ENCODE peak calls at places on chromosomes 1 and 21, in four cellular contexts. G, C, M and N are unnamed samples.

GRCh38 chr1:145990249-145991097 is 5.9 kb downstream of the TXNIP start:
- DNase-seq in G (peak; percentile 77), C (no peak), M (peak; percentile 31), N (no peak)

GRCh38 chr1:9100471-9101043 is 28.3 kb downstream of the GPR157 start:
- DNase-seq in G (peak; percentile 13), C (no peak), M (no peak), N (no peak)

GRCh38 chr1:53316742-53317650 is 10.9 kb downstream of the LRP8 start:
- DNase-seq in G (no peak), C (no peak), M (no peak), N (no peak)

GRCh38 chr21:34933609-34934345 is 115.3 kb downstream of the RUNX1 start:
- DNase-seq in G (no peak), C (no peak), M (no peak), N (no peak)

GRCh38 chr1:19610282-19610978 is 33.7 kb upstream of the NBL1 start:
- DNase-seq in G (no peak), C (no peak), M (no peak), N (no peak)

GRCh38 chr1:212727386-212728181 is 27.9 kb upstream of the BATF3 start:
- DNase-seq in G (no peak), C (no peak), M (no peak), N (no peak)

GRCh38 chr1:94025383-94026340 is 95.3 kb downstream of the ABCA4 start:
- DNase-seq in G (no peak), C (no peak), M (no peak), N (no peak)

GRCh38 chr21:38343691-38344090 is 86.9 kb downstream of the KCNJ15 start:
- DNase-seq in G (no peak), C (peak; percentile 87), M (no peak), N (peak; percentile 89)

GRCh38 chr1:6099787-6100765 is 54.4 kb downstream of the KCNAB2 start:
- DNase-seq in G (peak; percentile 57), C (no peak), M (peak; percentile 5), N (peak; percentile 65)

GRCh38 chr1:55446351-55446750 is 231.2 kb upstream of the USP24 start:
- DNase-seq in G (no peak), C (no peak), M (no peak), N (no peak)

GRCh38 chr21:34174470-34174869 is 101.1 kb downstream of the MRPS6 start:
- DNase-seq in G (no peak), C (no peak), M (no peak), N (no peak)

GRCh38 chr1:187326554-187326953 is 497.8 kb downstream of the PLA2G4A start:
- DNase-seq in G (no peak), C (no peak), M (no peak), N (no peak)

GRCh38 chr21:42010507-42011493 is 640 bp upstream of the ZBTB21 start:
- DNase-seq in G (no peak), C (no peak), M (peak; percentile 71), N (peak; percentile 79)

GRCh38 chr1:89954401-89954800 is 40.5 kb upstream of the ZNF326 start:
- DNase-seq in G (no peak), C (no peak), M (no peak), N (no peak)

GRCh38 chr1:89952021-89952995 is 42.6 kb upstream of the ZNF326 start:
- DNase-seq in G (no peak), C (no peak), M (no peak), N (no peak)

GRCh38 chr1:89953929-89954328 is 41.0 kb upstream of the ZNF326 start:
- DNase-seq in G (no peak), C (no peak), M (no peak), N (no peak)

GRCh38 chr1:89955311-89955710 is 39.6 kb upstream of the ZNF326 start:
- DNase-seq in G (no peak), C (no peak), M (no peak), N (no peak)

DNA sequence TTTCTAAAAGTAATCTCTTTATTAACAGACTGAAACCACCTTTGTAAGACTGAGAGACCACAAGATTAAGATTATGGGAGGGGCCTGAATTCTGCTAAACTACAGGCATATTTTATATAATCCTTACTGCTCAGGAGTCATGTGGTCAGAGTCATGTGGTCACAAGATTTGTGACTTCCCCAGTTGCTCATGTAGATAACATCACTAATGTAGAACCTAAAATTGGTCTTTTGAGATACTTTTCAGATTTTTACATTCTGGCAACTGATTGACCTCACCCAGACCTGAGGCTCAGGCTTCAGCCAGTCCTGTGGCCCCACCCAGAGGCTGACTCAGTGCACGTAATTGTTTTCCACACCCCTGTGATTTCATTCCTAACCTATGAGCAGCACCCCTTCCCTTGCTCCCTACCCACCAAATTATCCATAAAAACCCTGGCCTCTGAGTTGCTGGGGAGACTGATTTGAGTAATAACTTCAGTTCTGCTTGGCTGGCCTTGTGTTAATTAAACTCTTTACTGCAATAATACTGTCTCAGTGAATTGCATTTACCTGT is 41.8 kb upstream of the ZNF326 start:
- DNase-seq in G (no peak), C (no peak), M (no peak), N (no peak)
- H3K27ac ChIP-seq in G (no peak overlapping the region), C (no peak overlapping the region), M (no peak overlapping the region), N (no peak overlapping the region)

GRCh38 chr1:208142632-208143390 is 101.4 kb downstream of the PLXNA2 start:
- DNase-seq in G (no peak), C (no peak), M (no peak), N (no peak)

GRCh38 chr1:208136459-208137143 is 107.6 kb downstream of the PLXNA2 start:
- DNase-seq in G (peak; percentile 15), C (no peak), M (no peak), N (no peak)

GRCh38 chr1:208141793-208142192 is 102.4 kb downstream of the PLXNA2 start:
- DNase-seq in G (peak; percentile 92), C (no peak), M (no peak), N (no peak)

GRCh38 chr1:208137144-208137682 is 107.0 kb downstream of the PLXNA2 start:
- DNase-seq in G (no peak), C (no peak), M (no peak), N (no peak)

DNA sequence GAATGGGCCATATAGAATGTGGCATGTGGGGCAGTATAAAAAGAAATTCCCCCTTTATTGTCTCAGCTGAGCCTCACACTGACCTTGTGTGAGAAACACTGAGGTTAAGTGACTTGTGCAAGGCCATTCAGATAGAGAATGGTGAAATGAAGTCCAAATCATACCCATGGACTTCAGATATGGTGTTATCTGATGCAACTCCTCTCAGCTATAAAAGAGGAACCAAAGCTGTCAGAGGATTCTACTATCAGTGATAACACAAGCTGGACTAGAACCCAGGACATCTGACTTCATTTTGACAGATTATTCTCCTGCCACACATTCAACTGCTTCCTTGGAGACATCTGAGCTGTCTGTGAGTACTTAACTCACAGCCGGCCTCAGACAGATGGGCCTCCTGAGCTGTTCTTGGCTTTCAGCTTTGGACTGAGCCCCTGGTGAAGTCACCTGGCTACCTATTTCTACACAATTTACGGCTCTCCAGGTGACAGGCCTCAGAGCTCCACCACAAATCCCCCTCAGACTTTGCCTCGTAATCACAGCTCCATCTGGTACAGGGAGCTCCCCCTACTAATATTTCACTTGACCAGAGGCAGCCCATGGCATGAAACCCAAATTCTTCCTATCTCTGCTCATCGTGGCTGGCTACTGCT is 104.6 kb downstream of the PLXNA2 start:
- DNase-seq in G (no peak), C (no peak), M (no peak), N (no peak)
- H3K4me1 ChIP-seq in G (peaks cover 49% of the 10 kb centered on the region), C (no peaks in the 10 kb centered on the region), M (peaks cover 13% of the 10 kb centered on the region), N (peaks cover 6% of the 10 kb centered on the region)

GRCh38 chr21:44899768-44900558 is 20.7 kb downstream of the ITGB2 start:
- DNase-seq in G (no peak), C (no peak), M (no peak), N (peak; percentile 72)
- H3K36me3 ChIP-seq in G (no peaks in the 10 kb centered on the region), C (no peaks in the 10 kb centered on the region), M (no peaks in the 10 kb centered on the region), N (no peaks in the 10 kb centered on the region)

DNA sequence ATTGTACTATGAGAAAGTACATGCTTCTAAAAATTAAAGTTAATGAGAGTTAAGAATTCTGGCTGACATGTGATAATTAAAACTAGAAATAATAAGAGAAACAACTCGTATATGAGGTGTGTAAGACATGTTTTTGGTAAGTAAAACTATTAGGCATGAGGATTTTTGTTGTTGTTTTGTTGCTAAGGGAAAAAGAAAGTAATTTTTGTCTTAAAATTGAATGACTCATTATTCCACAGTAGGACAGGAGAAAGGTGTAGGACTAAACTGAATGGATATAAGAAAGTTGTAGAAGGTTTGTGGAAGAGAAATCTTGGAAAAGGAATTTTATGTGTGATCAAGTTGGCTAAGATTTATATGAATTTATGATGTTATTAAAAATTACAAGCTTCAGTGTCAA is 54.8 kb downstream of the TBX19 start:
- DNase-seq in G (no peak), C (no peak), M (no peak), N (no peak)
- H3K27ac ChIP-seq in G (no peak overlapping the region), C (no peak overlapping the region), M (no peak overlapping the region), N (no peak overlapping the region)

DNA sequence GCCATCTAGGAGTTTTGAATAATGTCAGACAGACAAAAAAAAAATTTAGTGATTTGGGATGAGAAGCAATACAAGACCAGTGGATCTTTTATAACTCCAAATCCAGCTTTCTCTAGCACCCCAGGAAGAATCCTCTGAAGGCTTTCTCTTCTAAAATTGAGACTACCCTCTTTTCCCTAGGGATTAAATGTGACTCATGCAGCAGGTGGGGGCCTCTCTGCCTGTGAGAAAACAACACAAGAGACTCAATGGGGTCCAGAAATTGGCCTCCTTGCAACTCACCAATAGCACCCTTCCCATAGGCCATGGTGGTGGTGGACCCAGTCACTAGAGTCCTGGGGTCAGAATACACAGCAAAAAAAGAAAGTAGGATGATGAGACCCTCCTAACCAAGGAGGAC is 120.3 kb upstream of the ATP1A1 start:
- DNase-seq in G (no peak), C (no peak), M (no peak), N (no peak)
- H3K4me1 ChIP-seq in G (no peaks in the 10 kb centered on the region), C (no peaks in the 10 kb centered on the region), M (no peaks in the 10 kb centered on the region), N (no peaks in the 10 kb centered on the region)